ENCODE peak calls at places on chromosomes 2 and 18, in seven cellular contexts. One of them, this sample, is unnamed.

GRCh38 chr18:46793565-46793964 is 36.7 kb upstream of the ST8SIA5 start:
- DNase-seq in uterus: no peak
- DNase-seq in neuronal stem cell: no peak
- DNase-seq in sigmoid colon: no peak
- DNase-seq in lower lobe of right lung: no peak
- DNase-seq in psoas muscle: no peak
- DNase-seq in Karpas-422: no peak
- DNase-seq in this sample: peak

GRCh38 chr2:64751286-64752260 is 97.9 kb upstream of the SERTAD2 start:
- DNase-seq in neuronal stem cell: no peak
- DNase-seq in psoas muscle: no peak
- DNase-seq in Karpas-422: peak
- DNase-seq in lower lobe of right lung: peak
- DNase-seq in uterus: peak
- DNase-seq in sigmoid colon: peak
- DNase-seq in this sample: peak

GRCh38 chr2:145652992-145653545 is 1133.2 kb upstream of the ZEB2 start:
- DNase-seq in psoas muscle: no peak
- DNase-seq in lower lobe of right lung: no peak
- DNase-seq in uterus: no peak
- DNase-seq in sigmoid colon: no peak
- DNase-seq in Karpas-422: no peak
- DNase-seq in neuronal stem cell: no peak
- DNase-seq in this sample: no peak

GRCh38 chr2:2575870-2576386 is 244.9 kb upstream of the MYT1L start:
- DNase-seq in sigmoid colon: no peak
- DNase-seq in Karpas-422: no peak
- DNase-seq in uterus: no peak
- DNase-seq in psoas muscle: no peak
- DNase-seq in lower lobe of right lung: no peak
- DNase-seq in neuronal stem cell: no peak
- DNase-seq in this sample: no peak

GRCh38 chr2:21740529-21740928 is 616.8 kb downstream of the TDRD15 start:
- DNase-seq in sigmoid colon: no peak
- DNase-seq in Karpas-422: no peak
- DNase-seq in psoas muscle: no peak
- DNase-seq in uterus: no peak
- DNase-seq in lower lobe of right lung: no peak
- DNase-seq in neuronal stem cell: no peak
- DNase-seq in this sample: no peak

GRCh38 chr2:1985571-1985970 is 241.3 kb upstream of the PXDN start:
- DNase-seq in Karpas-422: no peak
- DNase-seq in lower lobe of right lung: no peak
- DNase-seq in neuronal stem cell: no peak
- DNase-seq in sigmoid colon: no peak
- DNase-seq in psoas muscle: no peak
- DNase-seq in uterus: no peak
- DNase-seq in this sample: no peak

GRCh38 chr2:49306925-49307324 is 152.6 kb upstream of the FSHR start:
- DNase-seq in uterus: no peak
- DNase-seq in lower lobe of right lung: no peak
- DNase-seq in neuronal stem cell: no peak
- DNase-seq in Karpas-422: no peak
- DNase-seq in sigmoid colon: no peak
- DNase-seq in psoas muscle: no peak
- DNase-seq in this sample: no peak

GRCh38 chr2:183951636-183952035 is 646.7 kb upstream of the ZNF804A start:
- DNase-seq in sigmoid colon: no peak
- DNase-seq in neuronal stem cell: no peak
- DNase-seq in Karpas-422: no peak
- DNase-seq in uterus: no peak
- DNase-seq in psoas muscle: no peak
- DNase-seq in lower lobe of right lung: no peak
- DNase-seq in this sample: no peak

GRCh38 chr2:106038598-106039375 is 155.3 kb downstream of the UXS1 start:
- DNase-seq in psoas muscle: no peak
- DNase-seq in sigmoid colon: peak
- DNase-seq in Karpas-422: no peak
- DNase-seq in neuronal stem cell: no peak
- DNase-seq in lower lobe of right lung: no peak
- DNase-seq in uterus: no peak
- DNase-seq in this sample: no peak

GRCh38 chr2:45614871-45615270 is 3.8 kb upstream of the SRBD1 start:
- DNase-seq in psoas muscle: no peak
- DNase-seq in Karpas-422: no peak
- DNase-seq in neuronal stem cell: no peak
- DNase-seq in lower lobe of right lung: no peak
- DNase-seq in uterus: no peak
- DNase-seq in sigmoid colon: no peak
- DNase-seq in this sample: no peak

GRCh38 chr2:1821530-1821929 is 77.2 kb upstream of the PXDN start:
- DNase-seq in uterus: no peak
- DNase-seq in psoas muscle: no peak
- DNase-seq in lower lobe of right lung: no peak
- DNase-seq in Karpas-422: no peak
- DNase-seq in sigmoid colon: no peak
- DNase-seq in neuronal stem cell: no peak
- DNase-seq in this sample: no peak

GRCh38 chr18:68714356-68714706 is 577 bp downstream of the TMX3 start:
- DNase-seq in sigmoid colon: no peak
- DNase-seq in lower lobe of right lung: peak
- DNase-seq in uterus: no peak
- DNase-seq in psoas muscle: no peak
- DNase-seq in Karpas-422: peak
- DNase-seq in neuronal stem cell: no peak
- DNase-seq in this sample: peak

DNA sequence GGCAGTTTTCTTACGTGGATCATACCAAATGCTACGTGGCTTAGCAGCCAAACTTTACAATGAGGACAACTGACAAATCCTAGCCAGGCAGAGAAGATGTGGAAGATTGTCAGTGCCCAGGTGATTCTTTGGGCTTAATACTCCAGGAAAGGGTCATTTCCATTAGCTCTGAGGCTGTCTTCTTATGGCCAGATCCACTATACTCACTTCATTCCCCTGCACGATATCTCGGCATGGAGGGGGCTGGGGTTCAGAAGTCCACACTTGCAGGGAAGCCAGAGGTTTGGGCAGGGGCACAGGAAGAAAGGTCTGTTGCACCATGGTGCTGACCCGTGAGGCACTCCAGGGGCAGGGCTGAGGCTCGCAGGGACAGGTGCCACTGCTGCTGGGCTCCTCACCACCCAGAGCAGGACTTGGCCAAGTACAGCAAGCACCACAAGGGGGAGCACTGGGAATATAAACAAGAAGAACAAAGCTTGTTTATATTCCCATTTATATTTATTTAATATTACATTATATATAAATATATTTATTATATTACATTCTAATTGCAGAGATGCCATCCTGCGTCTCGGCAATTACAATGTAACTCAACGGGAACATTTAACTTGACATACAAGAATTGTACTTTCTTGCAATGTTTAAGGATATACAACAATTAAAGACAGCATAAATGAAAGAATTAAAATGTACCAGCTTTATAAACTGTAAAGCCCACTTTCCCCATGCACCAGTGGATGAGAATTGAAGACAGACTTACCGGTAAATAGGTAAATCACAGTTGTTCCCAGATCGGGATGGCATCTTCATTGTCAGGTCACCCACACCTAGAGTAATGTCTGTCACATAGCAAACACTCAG is 27.2 kb downstream of the CLUL1 start:
- DNase-seq in Karpas-422: peak
- DNase-seq in lower lobe of right lung: peak
- DNase-seq in psoas muscle: peak
- DNase-seq in uterus: peak
- DNase-seq in sigmoid colon: peak
- DNase-seq in neuronal stem cell: peak
- DNase-seq in this sample: peak
- H3K27ac ChIP-seq in Karpas-422: no peak
- H3K27ac ChIP-seq in lower lobe of right lung: no peak
- H3K27ac ChIP-seq in psoas muscle: no peak
- H3K27ac ChIP-seq in uterus: no peak
- H3K27ac ChIP-seq in sigmoid colon: no peak
- H3K27ac ChIP-seq in neuronal stem cell: no peak
- H3K27ac ChIP-seq in this sample: no peak

GRCh38 chr2:237337586-237337985 is 76.4 kb downstream of the COL6A3 start:
- DNase-seq in Karpas-422: no peak
- DNase-seq in uterus: no peak
- DNase-seq in neuronal stem cell: no peak
- DNase-seq in psoas muscle: no peak
- DNase-seq in sigmoid colon: no peak
- DNase-seq in lower lobe of right lung: no peak
- DNase-seq in this sample: no peak

GRCh38 chr2:237336131-237336530 is 77.8 kb downstream of the COL6A3 start:
- DNase-seq in Karpas-422: no peak
- DNase-seq in psoas muscle: no peak
- DNase-seq in sigmoid colon: no peak
- DNase-seq in neuronal stem cell: no peak
- DNase-seq in uterus: no peak
- DNase-seq in lower lobe of right lung: no peak
- DNase-seq in this sample: no peak

GRCh38 chr2:237330539-237330938 is 83.4 kb downstream of the COL6A3 start:
- DNase-seq in uterus: no peak
- DNase-seq in neuronal stem cell: no peak
- DNase-seq in psoas muscle: no peak
- DNase-seq in Karpas-422: no peak
- DNase-seq in sigmoid colon: no peak
- DNase-seq in lower lobe of right lung: no peak
- DNase-seq in this sample: no peak

GRCh38 chr2:237333748-237334147 is 80.2 kb downstream of the COL6A3 start:
- DNase-seq in neuronal stem cell: no peak
- DNase-seq in sigmoid colon: no peak
- DNase-seq in uterus: no peak
- DNase-seq in Karpas-422: no peak
- DNase-seq in psoas muscle: no peak
- DNase-seq in lower lobe of right lung: no peak
- DNase-seq in this sample: no peak
- H3K27ac ChIP-seq in neuronal stem cell: no peak
- H3K27ac ChIP-seq in sigmoid colon: peak
- H3K27ac ChIP-seq in uterus: peak
- H3K27ac ChIP-seq in Karpas-422: no peak
- H3K27ac ChIP-seq in psoas muscle: no peak
- H3K27ac ChIP-seq in lower lobe of right lung: peak
- H3K27ac ChIP-seq in this sample: no peak

GRCh38 chr2:163735692-163736432 is at the start of gene FIGN:
- DNase-seq in sigmoid colon: peak
- DNase-seq in uterus: peak
- DNase-seq in lower lobe of right lung: peak
- DNase-seq in Karpas-422: no peak
- DNase-seq in psoas muscle: peak
- DNase-seq in neuronal stem cell: peak
- DNase-seq in this sample: no peak

GRCh38 chr2:163732718-163733117 is 3.1 kb downstream of the FIGN start:
- DNase-seq in uterus: no peak
- DNase-seq in Karpas-422: no peak
- DNase-seq in neuronal stem cell: no peak
- DNase-seq in sigmoid colon: no peak
- DNase-seq in psoas muscle: no peak
- DNase-seq in lower lobe of right lung: no peak
- DNase-seq in this sample: no peak

GRCh38 chr2:163733301-163733938 is 2.4 kb downstream of the FIGN start:
- DNase-seq in lower lobe of right lung: no peak
- DNase-seq in Karpas-422: no peak
- DNase-seq in sigmoid colon: peak
- DNase-seq in uterus: no peak
- DNase-seq in psoas muscle: no peak
- DNase-seq in neuronal stem cell: no peak
- DNase-seq in this sample: no peak

GRCh38 chr2:163734911-163735691 is 707 bp downstream of the FIGN start:
- DNase-seq in sigmoid colon: no peak
- DNase-seq in uterus: no peak
- DNase-seq in psoas muscle: no peak
- DNase-seq in Karpas-422: no peak
- DNase-seq in neuronal stem cell: peak
- DNase-seq in lower lobe of right lung: no peak
- DNase-seq in this sample: no peak

GRCh38 chr2:163734401-163734800 is 1.4 kb downstream of the FIGN start:
- DNase-seq in neuronal stem cell: no peak
- DNase-seq in uterus: no peak
- DNase-seq in psoas muscle: no peak
- DNase-seq in Karpas-422: no peak
- DNase-seq in lower lobe of right lung: no peak
- DNase-seq in sigmoid colon: no peak
- DNase-seq in this sample: no peak
- H3K27ac ChIP-seq in neuronal stem cell: no peak
- H3K27ac ChIP-seq in uterus: peak
- H3K27ac ChIP-seq in psoas muscle: peak
- H3K27ac ChIP-seq in Karpas-422: no peak
- H3K27ac ChIP-seq in lower lobe of right lung: peak
- H3K27ac ChIP-seq in sigmoid colon: peak
- H3K27ac ChIP-seq in this sample: no peak

GRCh38 chr2:230234845-230235244 is 9.3 kb downstream of the SP140 start:
- DNase-seq in sigmoid colon: no peak
- DNase-seq in psoas muscle: no peak
- DNase-seq in uterus: no peak
- DNase-seq in neuronal stem cell: no peak
- DNase-seq in Karpas-422: no peak
- DNase-seq in lower lobe of right lung: no peak
- DNase-seq in this sample: no peak
- H3K27ac ChIP-seq in sigmoid colon: no peak
- H3K27ac ChIP-seq in psoas muscle: no peak
- H3K27ac ChIP-seq in uterus: no peak
- H3K27ac ChIP-seq in neuronal stem cell: no peak
- H3K27ac ChIP-seq in Karpas-422: no peak
- H3K27ac ChIP-seq in lower lobe of right lung: no peak
- H3K27ac ChIP-seq in this sample: no peak

GRCh38 chr2:37858197-37858711 is 66.8 kb upstream of the RMDN2 start:
- DNase-seq in sigmoid colon: peak
- DNase-seq in neuronal stem cell: no peak
- DNase-seq in psoas muscle: no peak
- DNase-seq in lower lobe of right lung: no peak
- DNase-seq in Karpas-422: no peak
- DNase-seq in uterus: peak
- DNase-seq in this sample: no peak
- H3K27ac ChIP-seq in sigmoid colon: peak
- H3K27ac ChIP-seq in neuronal stem cell: no peak
- H3K27ac ChIP-seq in psoas muscle: no peak
- H3K27ac ChIP-seq in lower lobe of right lung: no peak
- H3K27ac ChIP-seq in Karpas-422: no peak
- H3K27ac ChIP-seq in uterus: peak
- H3K27ac ChIP-seq in this sample: no peak

GRCh38 chr2:202265467-202266277 is at the start of gene NOP58:
- DNase-seq in psoas muscle: peak
- DNase-seq in lower lobe of right lung: peak
- DNase-seq in uterus: peak
- DNase-seq in neuronal stem cell: peak
- DNase-seq in Karpas-422: peak
- DNase-seq in sigmoid colon: peak
- DNase-seq in this sample: peak
- H3K27ac ChIP-seq in psoas muscle: peak
- H3K27ac ChIP-seq in lower lobe of right lung: peak
- H3K27ac ChIP-seq in uterus: peak
- H3K27ac ChIP-seq in neuronal stem cell: peak
- H3K27ac ChIP-seq in Karpas-422: peak
- H3K27ac ChIP-seq in sigmoid colon: peak
- H3K27ac ChIP-seq in this sample: peak

DNA sequence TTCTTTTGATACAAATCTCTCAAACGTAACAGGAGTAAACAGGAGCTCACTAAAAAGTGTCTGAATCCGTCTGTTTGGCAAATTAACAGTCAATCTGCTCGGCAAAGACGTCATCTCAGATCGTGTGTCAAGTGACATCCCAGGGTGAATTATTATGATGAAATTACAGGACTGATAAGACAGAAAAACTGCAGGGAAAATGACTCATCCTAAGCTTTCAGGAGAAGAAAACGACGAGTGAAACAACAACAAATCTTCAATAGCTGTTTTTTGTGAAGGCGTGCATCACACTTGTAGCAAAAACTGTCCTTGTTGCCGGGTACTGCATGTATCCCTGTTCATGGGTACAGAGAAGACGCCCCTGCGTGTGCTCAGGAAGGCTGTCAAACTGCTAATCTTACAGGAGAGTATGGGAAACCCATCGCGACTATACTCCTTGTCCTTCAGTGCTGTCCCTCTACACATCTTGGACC is 24.9 kb downstream of the EPB41L3 start:
- DNase-seq in uterus: no peak
- DNase-seq in lower lobe of right lung: no peak
- DNase-seq in Karpas-422: no peak
- DNase-seq in neuronal stem cell: no peak
- DNase-seq in sigmoid colon: no peak
- DNase-seq in psoas muscle: no peak
- DNase-seq in this sample: no peak
- H3K27ac ChIP-seq in uterus: peak
- H3K27ac ChIP-seq in lower lobe of right lung: no peak
- H3K27ac ChIP-seq in Karpas-422: no peak
- H3K27ac ChIP-seq in neuronal stem cell: no peak
- H3K27ac ChIP-seq in sigmoid colon: peak
- H3K27ac ChIP-seq in psoas muscle: no peak
- H3K27ac ChIP-seq in this sample: no peak

This sample was measured in OCI-LY7.